ENCODE peak calls at places on chromosomes 13 and 19, in eight cellular contexts. D, U, N, X, A, B, E and Y are unnamed samples. For H3K4me1 and H3K27me3, the result is how much of the 10 kb centered on the place peaks cover.

GRCh38 chr13:85503797-85504196 is 295.4 kb downstream of the SLITRK6 start:
- DNase-seq in B (no peak), D (no peak), A (no peak), N (no peak), E (no peak), X (no peak), U (no peak), Y (no peak)

GRCh38 chr13:36094478-36094877 is 36.7 kb downstream of the DCLK1 start:
- DNase-seq in B (no peak), U (no peak), A (no peak), D (no peak), N (peak), E (no peak), X (no peak), Y (no peak)

GRCh38 chr13:109256866-109257760 is 529.3 kb downstream of the IRS2 start:
- DNase-seq in D (peak), A (no peak), B (no peak), E (no peak), X (no peak), U (no peak), N (peak), Y (no peak)

GRCh38 chr19:34034318-34034846 is 137.9 kb upstream of the LSM14A start:
- DNase-seq in B (no peak), N (no peak), D (no peak), A (no peak), E (no peak), U (no peak), X (no peak), Y (no peak)

GRCh38 chr13:56864451-56864850 is 276.3 kb upstream of the PRR20A start:
- DNase-seq in B (no peak), A (no peak), U (no peak), D (no peak), N (no peak), E (no peak), X (no peak), Y (no peak)

GRCh38 chr19:14433454-14434156 is 499 bp downstream of the PKN1 start:
- DNase-seq in U (peak), E (no peak), X (no peak), D (peak), A (no peak), B (peak), N (peak), Y (peak)

GRCh38 chr19:15427991-15428471 is 9.2 kb upstream of the AKAP8L start:
- DNase-seq in B (no peak), N (no peak), X (no peak), A (no peak), U (no peak), E (no peak), D (no peak), Y (no peak)

GRCh38 chr19:6664916-6665315 is 5.0 kb downstream of the TNFSF14 start:
- DNase-seq in U (no peak), B (no peak), N (no peak), A (no peak), E (no peak), D (no peak), X (no peak), Y (no peak)

GRCh38 chr13:80979035-80979641 is 638.2 kb upstream of the SPRY2 start:
- DNase-seq in A (no peak), B (no peak), N (peak), E (no peak), D (peak), X (peak), U (no peak), Y (no peak)

GRCh38 chr13:21405309-21405708 is 53.8 kb downstream of the ZDHHC20 start:
- DNase-seq in X (no peak), A (no peak), E (no peak), B (no peak), D (no peak), U (no peak), N (peak), Y (no peak)

GRCh38 chr19:7149956-7150705 is 80.6 kb downstream of the ZNF557 start:
- DNase-seq in E (no peak), N (peak), U (no peak), X (no peak), A (no peak), D (no peak), B (no peak), Y (no peak)

GRCh38 chr13:101757446-101758039 is 305.1 kb downstream of the ITGBL1 start:
- DNase-seq in U (no peak), A (no peak), E (no peak), D (no peak), B (no peak), X (no peak), N (peak), Y (peak)

GRCh38 chr19:45142728-45143115 is 18.1 kb downstream of the NKPD1 start:
- DNase-seq in D (no peak), X (no peak), U (no peak), A (no peak), B (no peak), N (no peak), E (no peak), Y (no peak)

GRCh38 chr19:53868091-53868891 is 608 bp downstream of the MYADM start:
- DNase-seq in E (peak), D (peak), A (peak), X (no peak), U (peak), B (peak), N (peak), Y (peak)

GRCh38 chr13:99916366-99917103 is 55.0 kb downstream of the ZIC5 start:
- DNase-seq in D (peak), X (no peak), B (no peak), E (no peak), A (no peak), U (no peak), N (peak), Y (peak)

GRCh38 chr13:98083507-98083906 is 59.4 kb upstream of the FARP1 start:
- DNase-seq in X (no peak), D (no peak), A (no peak), N (no peak), B (no peak), E (no peak), U (no peak), Y (no peak)

GRCh38 chr19:47032171-47032811 is 12.7 kb downstream of the NPAS1 start:
- DNase-seq in B (peak), U (peak), X (no peak), E (no peak), D (no peak), A (no peak), N (peak), Y (peak)

GRCh38 chr13:85241045-85241444 is 558.2 kb downstream of the SLITRK6 start:
- DNase-seq in X (no peak), U (no peak), A (no peak), E (no peak), N (no peak), B (no peak), D (no peak), Y (no peak)

GRCh38 chr13:48866204-48866603 is 109.5 kb upstream of the FNDC3A start:
- DNase-seq in A (no peak), U (no peak), D (no peak), N (no peak), E (no peak), B (no peak), X (no peak), Y (no peak)

GRCh38 chr19:18831524-18832330 is at the start of gene UPF1:
- DNase-seq in N (peak), B (peak), A (peak), D (peak), U (peak), E (peak), X (peak), Y (peak)

GRCh38 chr13:76976488-76976887 is 15.4 kb upstream of the CLN5 start:
- DNase-seq in A (no peak), X (no peak), E (no peak), D (no peak), U (no peak), B (no peak), N (no peak), Y (peak)

GRCh38 chr13:93552596-93552995 is 326.0 kb downstream of the GPC6 start:
- DNase-seq in A (no peak), N (peak), X (no peak), D (no peak), E (no peak), U (no peak), B (no peak), Y (no peak)

GRCh38 chr13:41334810-41335209 is 23.7 kb downstream of the NAA16 start:
- DNase-seq in B (no peak), N (no peak), U (no peak), E (no peak), A (no peak), D (no peak), X (no peak), Y (no peak)

GRCh38 chr19:30423481-30423880 is 51.3 kb downstream of the ZNF536 start:
- DNase-seq in X (no peak), A (no peak), B (no peak), E (no peak), U (no peak), D (peak), N (no peak), Y (no peak)

GRCh38 chr13:108963846-108964600 is 334.6 kb downstream of the MYO16 start:
- DNase-seq in D (no peak), E (no peak), X (no peak), A (no peak), U (no peak), B (no peak), N (no peak), Y (no peak)

GRCh38 chr19:17865364-17866311 is 5.9 kb downstream of the RPL18A start:
- DNase-seq in N (peak), B (no peak), A (no peak), E (no peak), X (no peak), U (no peak), D (no peak), Y (no peak)

GRCh38 chr19:6489278-6490061 is 7.9 kb upstream of the DENND1C start:
- DNase-seq in B (no peak), N (no peak), X (no peak), D (no peak), E (no peak), A (no peak), U (no peak), Y (no peak)

GRCh38 chr19:8128551-8128950 is 20.8 kb downstream of the FBN3 start:
- DNase-seq in A (no peak), E (no peak), D (no peak), N (no peak), U (no peak), B (no peak), X (no peak), Y (no peak)

GRCh38 chr19:5006821-5007220 is 37.9 kb downstream of the KDM4B start:
- DNase-seq in B (no peak), D (no peak), N (no peak), A (no peak), X (no peak), E (no peak), U (no peak), Y (no peak)

GRCh38 chr13:46778095-46778494 is 18.9 kb downstream of the ESD start:
- DNase-seq in D (no peak), N (no peak), B (no peak), X (no peak), E (no peak), U (no peak), A (no peak), Y (no peak)

GRCh38 chr19:54345938-54346386 is 7.0 kb upstream of the LILRA4 start:
- DNase-seq in N (no peak), E (no peak), U (no peak), X (no peak), A (no peak), D (no peak), B (no peak), Y (no peak)

GRCh38 chr13:112603641-112604220 is 15.8 kb upstream of the TUBGCP3 start:
- DNase-seq in D (no peak), U (no peak), X (no peak), B (no peak), E (no peak), N (no peak), A (no peak), Y (no peak)

GRCh38 chr19:30522359-30522758 is 150.2 kb downstream of the ZNF536 start:
- DNase-seq in A (no peak), N (peak), B (no peak), X (no peak), U (no peak), D (no peak), E (no peak), Y (no peak)

GRCh38 chr13:93956416-93956815 is 523.1 kb downstream of the DCT start:
- DNase-seq in U (no peak), X (no peak), E (no peak), N (no peak), B (no peak), A (no peak), D (no peak), Y (no peak)

GRCh38 chr19:55487884-55488687 is at the start of gene SSC5D:
- DNase-seq in B (no peak), N (peak), E (no peak), D (no peak), U (no peak), X (no peak), A (no peak), Y (no peak)

GRCh38 chr19:13920940-13921744 is 15.1 kb downstream of the CC2D1A start:
- DNase-seq in E (no peak), U (no peak), B (no peak), X (no peak), N (peak), D (no peak), A (no peak), Y (no peak)

GRCh38 chr19:7482584-7483439 is 6.0 kb downstream of the PEX11G start:
- DNase-seq in A (no peak), B (no peak), E (peak), D (no peak), X (no peak), N (peak), U (no peak), Y (no peak)

DNA sequence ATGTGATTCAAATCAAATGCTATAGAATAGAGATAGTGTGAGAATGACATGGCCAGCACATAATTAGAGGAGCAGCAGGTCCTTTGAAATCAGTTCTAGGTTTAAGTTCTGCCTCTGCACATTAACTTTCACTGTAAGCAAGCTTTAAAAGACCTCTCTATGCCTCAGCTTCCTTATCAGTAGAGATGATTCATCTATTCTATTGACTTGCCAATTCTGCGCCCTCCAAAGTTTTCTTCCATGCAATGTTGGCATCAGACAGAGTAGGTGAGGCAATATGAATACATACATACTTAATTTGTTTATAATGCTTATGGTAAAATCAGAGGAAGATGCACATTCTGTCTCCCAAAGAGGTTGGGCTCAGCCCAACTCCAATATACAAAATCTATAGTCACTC is 525.5 kb downstream of the RFC3 start:
- DNase-seq in U (no peak), N (no peak), A (no peak), X (no peak), D (no peak), B (no peak), E (no peak), Y (no peak)
- H3K4me1 ChIP-seq in U (under half), N (under half), A (under half), X (under half), D (under half), B (under half), E (under half), Y (under half)

GRCh38 chr19:39996218-39996810 is 546 bp upstream of the ZNF546 start:
- DNase-seq in U (peak), N (no peak), D (no peak), E (no peak), A (no peak), X (no peak), B (peak), Y (no peak)

GRCh38 chr19:39996811-39997594 is at the start of gene ZNF546:
- DNase-seq in A (peak), X (peak), B (peak), U (peak), D (peak), N (peak), E (peak), Y (peak)

GRCh38 chr19:39997595-39998216 is 846 bp downstream of the ZNF546 start:
- DNase-seq in N (no peak), E (no peak), U (no peak), X (no peak), A (no peak), D (no peak), B (no peak), Y (no peak)

GRCh38 chr19:39993605-39994004 is 3.3 kb upstream of the ZNF546 start:
- DNase-seq in X (no peak), A (no peak), U (no peak), N (no peak), B (no peak), D (no peak), E (no peak), Y (no peak)

DNA sequence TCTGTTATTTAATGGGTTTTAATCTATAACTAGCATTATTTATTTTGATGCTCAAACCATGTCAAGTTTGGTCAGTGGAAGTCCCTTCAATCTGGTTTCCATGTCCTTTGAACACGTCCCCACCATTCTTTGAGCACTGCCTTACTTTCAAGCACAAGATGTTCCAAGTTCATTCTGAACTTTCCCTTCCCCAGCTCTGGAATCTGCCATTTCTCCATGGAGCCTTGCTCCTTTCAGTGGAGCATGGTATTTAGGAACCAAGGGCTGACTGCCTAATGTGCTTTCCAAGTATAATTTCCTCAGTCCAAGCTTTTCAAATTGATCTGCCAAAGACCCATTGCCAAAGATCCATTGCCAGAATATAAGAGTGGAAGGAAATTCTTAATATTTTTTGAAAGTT is 1.1 kb upstream of the ZNF546 start:
- DNase-seq in B (no peak), A (no peak), N (no peak), E (no peak), U (no peak), D (no peak), X (no peak), Y (no peak)
- H3K27me3 ChIP-seq in B (under half), A (under half), N (under half), E (under half), U (under half), D (under half), X (under half), Y (under half)

DNA sequence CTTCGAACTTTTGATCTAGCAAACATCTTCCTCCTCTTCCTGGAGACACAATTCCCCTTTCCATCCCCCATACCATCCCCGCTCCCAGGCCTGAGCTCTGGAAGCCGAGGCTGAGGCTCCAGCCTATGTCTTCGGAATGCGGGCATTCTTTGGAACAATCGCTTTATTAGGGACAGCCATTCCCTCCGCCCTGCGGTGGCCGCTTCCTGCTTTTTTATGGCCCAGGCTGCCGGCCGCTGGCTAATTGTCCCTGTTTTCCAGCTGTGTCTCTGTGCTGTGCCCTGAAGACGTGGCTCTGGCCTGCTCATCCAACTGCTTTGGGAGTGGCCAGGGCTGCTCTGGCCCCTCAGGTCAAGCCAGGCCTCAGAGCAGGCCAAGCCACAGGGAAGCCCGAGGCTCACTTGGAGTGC is 2.1 kb upstream of the CDX2 start:
- DNase-seq in A (no peak), N (peak), X (no peak), U (no peak), E (no peak), D (no peak), B (no peak), Y (no peak)
- H3K27ac ChIP-seq in A (no peak), N (no peak), X (peak), U (no peak), E (no peak), D (no peak), B (no peak), Y (no peak)

GRCh38 chr19:42249769-42250168 is 5.2 kb downstream of the ERF start:
- DNase-seq in N (no peak), B (no peak), U (no peak), D (no peak), X (no peak), A (no peak), E (no peak), Y (no peak)
- H3K4me1 ChIP-seq in N (under half), B (under half), U (under half), D (half or more), X (under half), A (under half), E (under half), Y (under half)

GRCh38 chr13:51583469-51583874 is 790 bp upstream of the WDFY2 start:
- DNase-seq in N (no peak), D (no peak), E (no peak), A (no peak), U (no peak), X (no peak), B (no peak), Y (no peak)
- H3K27me3 ChIP-seq in N (under half), D (under half), E (under half), A (under half), U (under half), X (under half), B (under half), Y (under half)